ENCODE peak calls at places on chromosome 14, in eight cellular contexts. E, T, K, C, O, J, U and M are unnamed samples.

GRCh38 chr14:92645841-92646478 is 102.5 kb downstream of the LGMN start:
- DNase-seq in U (no peak), C (peak), J (peak), O (no peak), E (peak), K (no peak), T (no peak), M (peak)

GRCh38 chr14:77310041-77310440 is 10.6 kb downstream of the POMT2 start:
- DNase-seq in E (no peak), K (no peak), O (no peak), U (no peak), C (no peak), J (no peak), T (no peak), M (peak)

GRCh38 chr14:33191855-33192254 is 253.2 kb downstream of the NPAS3 start:
- DNase-seq in E (no peak), K (no peak), T (no peak), U (no peak), C (no peak), O (no peak), J (no peak), M (no peak)

GRCh38 chr14:101077511-101078074 is 174.1 kb upstream of the RTL1 start:
- DNase-seq in K (peak), T (no peak), U (peak), C (peak), E (no peak), O (no peak), J (no peak), M (peak)

GRCh38 chr14:86570371-86570770 is 1040.4 kb downstream of the FLRT2 start:
- DNase-seq in C (no peak), O (no peak), E (no peak), J (no peak), T (no peak), K (no peak), U (no peak), M (no peak)

GRCh38 chr14:27371209-27371608 is 773.4 kb upstream of the NOVA1 start:
- DNase-seq in K (no peak), J (no peak), U (no peak), O (no peak), T (no peak), C (no peak), E (no peak), M (no peak)

GRCh38 chr14:54475187-54475881 is 13.4 kb downstream of the GMFB start:
- DNase-seq in U (no peak), C (peak), K (no peak), E (no peak), J (no peak), O (no peak), T (no peak), M (no peak)

GRCh38 chr14:44783899-44784298 is 177.8 kb downstream of the KLHL28 start:
- DNase-seq in K (no peak), C (no peak), U (no peak), O (no peak), E (no peak), T (no peak), J (no peak), M (no peak)

GRCh38 chr14:104118006-104118844 is 20.2 kb upstream of the KIF26A start:
- DNase-seq in E (no peak), O (peak), C (no peak), U (no peak), K (peak), T (peak), J (no peak), M (no peak)

GRCh38 chr14:96909841-96910364 is 112.7 kb downstream of the VRK1 start:
- DNase-seq in C (no peak), J (no peak), E (no peak), O (no peak), K (no peak), U (no peak), T (no peak), M (no peak)

GRCh38 chr14:68466491-68466977 is 326.3 kb downstream of the ZFP36L1 start:
- DNase-seq in U (no peak), T (no peak), C (peak), J (peak), E (peak), K (no peak), O (no peak), M (peak)

GRCh38 chr14:23483216-23483854 is 13.8 kb downstream of the NGDN start:
- DNase-seq in J (peak), U (no peak), K (peak), T (no peak), O (no peak), E (no peak), C (peak), M (no peak)

GRCh38 chr14:89723930-89724915 is 230.3 kb downstream of the EFCAB11 start:
- DNase-seq in J (peak), T (no peak), C (no peak), E (no peak), O (no peak), K (no peak), U (no peak), M (peak)